ENCODE peak calls at places on chromosomes 5 and 9, in four cellular contexts. Y is A549, J is GM12878, B is K562. P is an unnamed sample.

GRCh38 chr9:89395931-89396710 is 77.8 kb downstream of the SECISBP2 start:
- DNase-seq in J (no peak), B (no peak), Y (no peak), P (no peak)

GRCh38 chr5:172839669-172840068 is 5.6 kb downstream of the ERGIC1 start:
- DNase-seq in B (no peak), J (no peak), Y (no peak), P (no peak)

GRCh38 chr5:174501461-174502069 is 222.8 kb upstream of the MSX2 start:
- DNase-seq in J (no peak), Y (no peak), B (no peak), P (peak)

GRCh38 chr5:178224403-178224802 is 8.2 kb downstream of the PHYKPL start:
- DNase-seq in B (no peak), Y (no peak), J (no peak), P (no peak)

GRCh38 chr9:23851024-23851629 is 25.1 kb upstream of the ELAVL2 start:
- DNase-seq in Y (peak), J (no peak), B (no peak), P (no peak)

GRCh38 chr5:67211926-67212325 is 15.3 kb upstream of the CD180 start:
- DNase-seq in Y (peak), B (no peak), J (no peak), P (peak)

GRCh38 chr5:82613886-82614285 is 335.7 kb upstream of the RPS23 start:
- DNase-seq in J (no peak), Y (no peak), B (no peak), P (peak)

GRCh38 chr5:14405267-14405666 is 176.3 kb upstream of the OTULINL start:
- DNase-seq in Y (peak), J (no peak), B (peak), P (no peak)

GRCh38 chr9:33211695-33212393 is 28.1 kb upstream of the SPINK4 start:
- DNase-seq in Y (peak), B (no peak), J (no peak), P (peak)

GRCh38 chr9:33210006-33210715 is 29.8 kb upstream of the SPINK4 start:
- DNase-seq in J (no peak), Y (no peak), B (no peak), P (no peak)

GRCh38 chr9:33209394-33209793 is 30.6 kb upstream of the SPINK4 start:
- DNase-seq in B (no peak), Y (no peak), J (no peak), P (no peak)
- TF ChIP-seq RCOR1 in B (no peak), Y (no peak), J (no peak), P (no peak)

GRCh38 chr5:71907001-71907564 is 188.0 kb downstream of the CARTPT start:
- DNase-seq in B (no peak), J (peak), Y (no peak), P (no peak)

GRCh38 chr5:71912021-71912420 is 192.9 kb downstream of the CARTPT start:
- DNase-seq in J (no peak), B (no peak), Y (no peak), P (no peak)

GRCh38 chr5:71907589-71908145 is 188.6 kb downstream of the CARTPT start:
- DNase-seq in Y (no peak), J (no peak), B (no peak), P (no peak)

GRCh38 chr5:71905804-71906711 is 187.0 kb downstream of the CARTPT start:
- DNase-seq in J (no peak), Y (no peak), B (no peak), P (no peak)

DNA sequence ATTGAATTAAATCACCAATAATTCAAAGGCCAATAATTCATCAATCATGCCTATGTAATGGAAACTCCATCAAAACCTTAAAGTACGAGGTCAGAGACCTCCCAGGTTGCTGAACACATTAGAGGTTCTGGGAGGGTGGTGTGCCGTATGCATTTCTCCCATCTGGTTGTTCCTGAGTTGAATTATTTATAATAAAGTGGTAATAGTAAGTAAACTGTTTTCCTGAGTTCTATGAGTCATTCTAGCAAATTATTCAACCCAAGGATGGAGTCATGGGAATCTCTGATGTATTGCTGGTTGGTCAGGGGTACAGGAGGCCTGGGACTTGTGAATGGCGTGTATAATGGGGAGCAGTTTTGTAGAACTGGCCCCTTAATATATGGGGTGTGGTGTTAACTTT is 191.7 kb downstream of the CARTPT start:
- DNase-seq in B (no peak), Y (no peak), J (no peak), P (peak)
- TF ChIP-seq CEBPB in B (no peak), Y (no peak), J (no peak), P (no peak)

GRCh38 chr9:70753311-70753710 is 338.9 kb upstream of the KLF9 start:
- DNase-seq in B (no peak), Y (no peak), J (no peak), P (no peak)
- TF ChIP-seq RCOR1 in B (no peak), Y (no peak), J (no peak), P (no peak)

GRCh38 chr9:129836342-129837007 is 1.2 kb downstream of the USP20 start:
- DNase-seq in J (no peak), B (no peak), Y (no peak), P (no peak)
- TF ChIP-seq CEBPB in J (no peak), B (no peak), Y (no peak), P (no peak)

GRCh38 chr5:110630350-110630749 is 96.1 kb downstream of the TMEM232 start:
- DNase-seq in J (no peak), B (no peak), Y (no peak), P (no peak)
- TF ChIP-seq RCOR1 in J (no peak), B (no peak), Y (no peak), P (no peak)

GRCh38 chr9:92964981-92965758 is 17.8 kb downstream of the FGD3 start:
- DNase-seq in Y (no peak), J (no peak), B (no peak), P (no peak)

GRCh38 chr9:92962303-92962649 is 15.0 kb downstream of the FGD3 start:
- DNase-seq in Y (no peak), B (no peak), J (no peak), P (no peak)

GRCh38 chr9:92964607-92964975 is 17.3 kb downstream of the FGD3 start:
- DNase-seq in Y (no peak), J (no peak), B (no peak), P (no peak)

GRCh38 chr9:92962846-92963245 is 15.5 kb downstream of the FGD3 start:
- DNase-seq in B (no peak), Y (no peak), J (no peak), P (no peak)

DNA sequence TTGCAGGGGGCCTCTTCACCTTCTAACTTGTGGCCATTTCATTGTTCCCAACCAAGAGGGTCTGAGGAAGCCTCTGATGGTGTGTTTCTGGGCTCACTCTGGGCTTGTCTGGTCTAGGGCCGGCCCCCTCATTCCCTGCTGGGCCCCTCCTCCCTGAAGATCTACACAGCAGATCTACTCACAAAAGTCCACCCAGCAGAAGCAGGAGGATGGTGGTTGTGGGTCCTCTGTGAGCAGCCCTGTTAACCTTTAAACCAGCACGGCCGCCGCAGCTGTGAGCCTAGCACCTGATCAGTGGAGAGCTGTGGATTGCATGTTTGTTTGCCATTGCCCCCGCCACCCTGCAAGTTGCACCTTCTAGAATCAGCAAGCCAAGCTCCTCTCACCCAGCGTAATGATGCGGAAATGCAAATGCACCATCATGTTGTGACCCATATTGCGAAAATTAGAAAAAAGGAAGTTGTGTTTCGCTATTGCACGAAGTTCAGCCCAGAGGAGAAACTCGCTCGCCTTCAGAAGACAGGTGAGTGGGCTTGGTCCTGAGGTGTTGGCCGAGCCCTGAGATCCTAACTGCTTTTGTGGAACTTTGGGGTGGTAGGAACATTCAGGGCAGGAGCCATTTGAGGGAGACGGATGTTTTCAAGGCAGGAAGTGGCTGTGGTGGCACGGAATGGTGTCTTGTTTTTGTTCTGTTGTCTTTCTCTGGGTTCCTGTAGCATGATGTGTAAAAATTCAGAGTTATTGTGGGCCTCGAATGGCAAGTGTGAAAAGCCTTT is 16.7 kb downstream of the FGD3 start:
- DNase-seq in B (no peak), J (peak), Y (no peak), P (no peak)
- TF ChIP-seq CEBPB in B (peak), J (no peak), Y (no peak), P (no peak)

GRCh38 chr9:5015934-5016333 is 30.9 kb downstream of the JAK2 start:
- DNase-seq in J (no peak), Y (no peak), B (no peak), P (no peak)

GRCh38 chr9:5008206-5008605 is 23.1 kb downstream of the JAK2 start:
- DNase-seq in J (no peak), Y (no peak), B (no peak), P (peak)

DNA sequence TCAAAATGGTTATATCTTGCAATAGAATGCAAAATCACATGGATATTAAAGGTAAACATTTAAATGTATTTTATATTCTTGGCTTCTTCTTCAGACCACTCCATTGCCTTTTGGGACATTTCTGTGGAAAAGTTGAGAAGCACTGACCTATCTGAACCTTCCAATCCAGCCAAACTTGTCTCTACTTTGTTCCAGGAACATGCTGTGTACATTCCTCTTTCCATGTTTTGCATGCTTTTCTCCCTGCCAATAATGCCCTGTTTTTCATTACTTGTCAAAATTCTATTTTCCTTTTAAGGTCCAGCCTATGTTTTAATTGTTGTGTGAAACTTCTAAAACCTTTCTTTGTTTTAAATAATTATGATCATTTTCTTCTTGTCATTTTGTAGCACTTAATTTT is 28.3 kb downstream of the JAK2 start:
- DNase-seq in Y (no peak), J (no peak), B (no peak), P (no peak)
- TF ChIP-seq RCOR1 in Y (no peak), J (no peak), B (no peak), P (no peak)

GRCh38 chr9:95726756-95727155 is 148.7 kb upstream of the ERCC6L2 start:
- DNase-seq in Y (peak), J (no peak), B (peak), P (peak)

GRCh38 chr9:95725045-95725444 is 150.4 kb upstream of the ERCC6L2 start:
- DNase-seq in J (no peak), B (no peak), Y (no peak), P (no peak)

GRCh38 chr9:95722141-95722540 is 153.3 kb upstream of the ERCC6L2 start:
- DNase-seq in J (no peak), B (no peak), Y (no peak), P (no peak)

GRCh38 chr9:95721132-95721531 is 154.4 kb upstream of the ERCC6L2 start:
- DNase-seq in B (no peak), Y (no peak), J (no peak), P (no peak)

DNA sequence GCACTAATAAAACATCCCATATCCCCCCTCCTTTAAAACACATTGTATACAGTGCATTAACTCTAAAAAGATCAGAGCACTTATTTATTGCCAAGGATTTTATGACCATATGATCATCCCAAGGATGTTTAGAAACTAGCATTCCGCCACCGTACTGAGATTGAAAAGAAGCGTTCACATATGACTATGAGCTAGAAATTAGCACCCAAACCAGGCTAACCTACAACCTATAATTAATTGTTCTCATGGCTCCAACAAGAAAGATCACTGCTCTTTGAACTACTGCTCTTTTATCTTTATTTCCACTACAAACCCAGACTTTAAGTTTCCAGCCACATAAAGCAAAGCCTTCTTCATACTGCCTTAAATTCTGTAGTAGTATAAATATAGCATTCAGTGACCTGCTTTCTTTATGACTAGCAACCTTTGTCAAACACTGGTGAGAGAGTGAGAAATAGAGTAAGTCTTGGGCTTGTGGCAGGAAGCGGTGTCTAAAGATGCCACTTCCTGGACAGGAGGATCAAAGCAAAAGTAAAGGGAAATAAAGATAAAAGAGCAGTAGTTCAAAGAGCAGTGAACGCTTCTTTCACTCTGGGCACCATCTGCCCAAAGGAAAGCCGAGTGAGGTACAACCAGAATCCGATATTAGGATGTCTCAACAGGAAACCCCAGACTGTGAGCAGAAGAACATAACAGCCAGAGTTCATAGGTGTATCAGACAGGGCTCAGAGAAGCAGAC is 151.1 kb upstream of the ERCC6L2 start:
- DNase-seq in Y (no peak), J (peak), B (no peak), P (no peak)
- TF ChIP-seq CEBPB in Y (no peak), J (peak), B (no peak), P (no peak)

GRCh38 chr9:113542016-113542415 is 78.5 kb downstream of the RGS3 start:
- DNase-seq in J (no peak), Y (no peak), B (no peak), P (no peak)

GRCh38 chr9:113540466-113540865 is 76.9 kb downstream of the RGS3 start:
- DNase-seq in Y (no peak), J (no peak), B (no peak), P (no peak)

GRCh38 chr9:113543286-113544000 is 79.9 kb downstream of the RGS3 start:
- DNase-seq in Y (no peak), J (no peak), B (no peak), P (no peak)

GRCh38 chr9:113542741-113543140 is 79.2 kb downstream of the RGS3 start:
- DNase-seq in B (peak), Y (no peak), J (no peak), P (no peak)

GRCh38 chr9:113541019-113541900 is 77.7 kb downstream of the RGS3 start:
- DNase-seq in J (no peak), Y (peak), B (peak), P (peak)
- TF ChIP-seq RCOR1 in J (no peak), Y (no peak), B (no peak), P (no peak)